ENCODE peak calls at places on chromosomes 11 and 22, in ten cellular contexts. One of them, this sample, is unnamed.

GRCh38 chr11:126352163-126352562 is 3.3 kb upstream of the ST3GAL4 start:
- DNase-seq in head of caudate nucleus: no peak
- DNase-seq in stimulated activated CD4-positive, alpha-beta T cell treated with anti-CD3 and anti-CD28 coated beads, Interleukin-4, amount 100 ng/mL, for 1 hour: no peak
- DNase-seq in A549: no peak
- DNase-seq in ecto neural progenitor cell: no peak
- DNase-seq in NCI-H345: no peak
- DNase-seq in tibial nerve: no peak
- DNase-seq in COLO829: no peak
- DNase-seq in NCI-H446: no peak
- DNase-seq in ureter: no peak
- DNase-seq in this sample: no peak

GRCh38 chr11:350723-351255 is 18.5 kb upstream of the B4GALNT4 start:
- DNase-seq in head of caudate nucleus: no peak
- DNase-seq in stimulated activated CD4-positive, alpha-beta T cell treated with anti-CD3 and anti-CD28 coated beads, Interleukin-4, amount 100 ng/mL, for 1 hour: no peak
- DNase-seq in A549: no peak
- DNase-seq in ecto neural progenitor cell: no peak
- DNase-seq in NCI-H345: no peak
- DNase-seq in tibial nerve: no peak
- DNase-seq in COLO829: no peak
- DNase-seq in NCI-H446: no peak
- DNase-seq in ureter: peak
- DNase-seq in this sample: no peak

GRCh38 chr22:39153220-39153860 is 860 bp upstream of the CBX7 start:
- DNase-seq in head of caudate nucleus: no peak
- DNase-seq in stimulated activated CD4-positive, alpha-beta T cell treated with anti-CD3 and anti-CD28 coated beads, Interleukin-4, amount 100 ng/mL, for 1 hour: no peak
- DNase-seq in A549: no peak
- DNase-seq in ecto neural progenitor cell: no peak
- DNase-seq in NCI-H345: no peak
- DNase-seq in tibial nerve: no peak
- DNase-seq in COLO829: no peak
- DNase-seq in NCI-H446: no peak
- DNase-seq in ureter: no peak
- DNase-seq in this sample: no peak

GRCh38 chr11:118084247-118084646 is 2.5 kb downstream of the SMIM35 start:
- DNase-seq in head of caudate nucleus: peak
- DNase-seq in stimulated activated CD4-positive, alpha-beta T cell treated with anti-CD3 and anti-CD28 coated beads, Interleukin-4, amount 100 ng/mL, for 1 hour: no peak
- DNase-seq in A549: no peak
- DNase-seq in ecto neural progenitor cell: no peak
- DNase-seq in NCI-H345: no peak
- DNase-seq in tibial nerve: no peak
- DNase-seq in COLO829: no peak
- DNase-seq in NCI-H446: no peak
- DNase-seq in ureter: no peak
- DNase-seq in this sample: no peak

GRCh38 chr11:74929431-74930363 is 19.2 kb downstream of the XRRA1 start:
- DNase-seq in head of caudate nucleus: peak
- DNase-seq in stimulated activated CD4-positive, alpha-beta T cell treated with anti-CD3 and anti-CD28 coated beads, Interleukin-4, amount 100 ng/mL, for 1 hour: peak
- DNase-seq in A549: peak
- DNase-seq in ecto neural progenitor cell: peak
- DNase-seq in NCI-H345: peak
- DNase-seq in tibial nerve: peak
- DNase-seq in COLO829: peak
- DNase-seq in NCI-H446: peak
- DNase-seq in ureter: peak
- DNase-seq in this sample: no peak

GRCh38 chr11:129608711-129609110 is 206.9 kb upstream of the TMEM45B start:
- DNase-seq in head of caudate nucleus: no peak
- DNase-seq in stimulated activated CD4-positive, alpha-beta T cell treated with anti-CD3 and anti-CD28 coated beads, Interleukin-4, amount 100 ng/mL, for 1 hour: no peak
- DNase-seq in A549: no peak
- DNase-seq in ecto neural progenitor cell: no peak
- DNase-seq in NCI-H345: no peak
- DNase-seq in tibial nerve: no peak
- DNase-seq in COLO829: no peak
- DNase-seq in NCI-H446: no peak
- DNase-seq in ureter: no peak
- DNase-seq in this sample: no peak

GRCh38 chr22:38012604-38013072 is 28.3 kb upstream of the SOX10 start:
- DNase-seq in head of caudate nucleus: no peak
- DNase-seq in stimulated activated CD4-positive, alpha-beta T cell treated with anti-CD3 and anti-CD28 coated beads, Interleukin-4, amount 100 ng/mL, for 1 hour: no peak
- DNase-seq in A549: no peak
- DNase-seq in ecto neural progenitor cell: no peak
- DNase-seq in NCI-H345: no peak
- DNase-seq in tibial nerve: no peak
- DNase-seq in COLO829: no peak
- DNase-seq in NCI-H446: no peak
- DNase-seq in ureter: no peak
- DNase-seq in this sample: no peak

GRCh38 chr11:33737362-33737821 is 1.2 kb upstream of the CD59 start:
- DNase-seq in head of caudate nucleus: no peak
- DNase-seq in stimulated activated CD4-positive, alpha-beta T cell treated with anti-CD3 and anti-CD28 coated beads, Interleukin-4, amount 100 ng/mL, for 1 hour: no peak
- DNase-seq in A549: no peak
- DNase-seq in ecto neural progenitor cell: no peak
- DNase-seq in NCI-H345: no peak
- DNase-seq in tibial nerve: no peak
- DNase-seq in COLO829: no peak
- DNase-seq in NCI-H446: no peak
- DNase-seq in ureter: no peak
- DNase-seq in this sample: no peak

GRCh38 chr11:116836648-116837023 is 786 bp downstream of the APOA1 start:
- DNase-seq in head of caudate nucleus: no peak
- DNase-seq in stimulated activated CD4-positive, alpha-beta T cell treated with anti-CD3 and anti-CD28 coated beads, Interleukin-4, amount 100 ng/mL, for 1 hour: no peak
- DNase-seq in A549: no peak
- DNase-seq in ecto neural progenitor cell: no peak
- DNase-seq in NCI-H345: no peak
- DNase-seq in tibial nerve: no peak
- DNase-seq in COLO829: no peak
- DNase-seq in NCI-H446: no peak
- DNase-seq in ureter: no peak
- DNase-seq in this sample: no peak

GRCh38 chr11:118275184-118275583 is 11.1 kb upstream of the MPZL2 start:
- DNase-seq in head of caudate nucleus: no peak
- DNase-seq in stimulated activated CD4-positive, alpha-beta T cell treated with anti-CD3 and anti-CD28 coated beads, Interleukin-4, amount 100 ng/mL, for 1 hour: no peak
- DNase-seq in A549: no peak
- DNase-seq in ecto neural progenitor cell: no peak
- DNase-seq in NCI-H345: no peak
- DNase-seq in tibial nerve: no peak
- DNase-seq in COLO829: no peak
- DNase-seq in NCI-H446: no peak
- DNase-seq in ureter: no peak
- DNase-seq in this sample: no peak

GRCh38 chr22:23772315-23773246 is at the start of gene MMP11:
- DNase-seq in head of caudate nucleus: no peak
- DNase-seq in stimulated activated CD4-positive, alpha-beta T cell treated with anti-CD3 and anti-CD28 coated beads, Interleukin-4, amount 100 ng/mL, for 1 hour: peak
- DNase-seq in A549: no peak
- DNase-seq in ecto neural progenitor cell: peak
- DNase-seq in NCI-H345: peak
- DNase-seq in tibial nerve: peak
- DNase-seq in COLO829: no peak
- DNase-seq in NCI-H446: peak
- DNase-seq in ureter: no peak
- DNase-seq in this sample: no peak

GRCh38 chr11:32333335-32333991 is 101.9 kb downstream of the WT1 start:
- DNase-seq in head of caudate nucleus: peak
- DNase-seq in stimulated activated CD4-positive, alpha-beta T cell treated with anti-CD3 and anti-CD28 coated beads, Interleukin-4, amount 100 ng/mL, for 1 hour: peak
- DNase-seq in A549: peak
- DNase-seq in ecto neural progenitor cell: peak
- DNase-seq in NCI-H345: no peak
- DNase-seq in tibial nerve: peak
- DNase-seq in COLO829: no peak
- DNase-seq in NCI-H446: no peak
- DNase-seq in ureter: peak
- DNase-seq in this sample: peak

GRCh38 chr11:35165416-35166368 is 26.7 kb downstream of the CD44 start:
- DNase-seq in head of caudate nucleus: no peak
- DNase-seq in stimulated activated CD4-positive, alpha-beta T cell treated with anti-CD3 and anti-CD28 coated beads, Interleukin-4, amount 100 ng/mL, for 1 hour: peak
- DNase-seq in A549: no peak
- DNase-seq in ecto neural progenitor cell: no peak
- DNase-seq in NCI-H345: no peak
- DNase-seq in tibial nerve: peak
- DNase-seq in COLO829: peak
- DNase-seq in NCI-H446: no peak
- DNase-seq in ureter: no peak
- DNase-seq in this sample: no peak

GRCh38 chr22:29700949-29701927 is 18.6 kb upstream of the CABP7 start:
- DNase-seq in head of caudate nucleus: no peak
- DNase-seq in stimulated activated CD4-positive, alpha-beta T cell treated with anti-CD3 and anti-CD28 coated beads, Interleukin-4, amount 100 ng/mL, for 1 hour: no peak
- DNase-seq in A549: peak
- DNase-seq in ecto neural progenitor cell: no peak
- DNase-seq in NCI-H345: peak
- DNase-seq in tibial nerve: no peak
- DNase-seq in COLO829: no peak
- DNase-seq in NCI-H446: peak
- DNase-seq in ureter: no peak
- DNase-seq in this sample: peak

GRCh38 chr22:48593551-48593950 is 1234.1 kb downstream of the BRD1 start:
- DNase-seq in head of caudate nucleus: no peak
- DNase-seq in stimulated activated CD4-positive, alpha-beta T cell treated with anti-CD3 and anti-CD28 coated beads, Interleukin-4, amount 100 ng/mL, for 1 hour: no peak
- DNase-seq in A549: no peak
- DNase-seq in ecto neural progenitor cell: no peak
- DNase-seq in NCI-H345: no peak
- DNase-seq in tibial nerve: no peak
- DNase-seq in COLO829: no peak
- DNase-seq in NCI-H446: no peak
- DNase-seq in ureter: no peak
- DNase-seq in this sample: no peak

GRCh38 chr22:17562906-17563870 is at the start of gene SLC25A18:
- DNase-seq in head of caudate nucleus: peak
- DNase-seq in stimulated activated CD4-positive, alpha-beta T cell treated with anti-CD3 and anti-CD28 coated beads, Interleukin-4, amount 100 ng/mL, for 1 hour: no peak
- DNase-seq in A549: no peak
- DNase-seq in ecto neural progenitor cell: no peak
- DNase-seq in NCI-H345: no peak
- DNase-seq in tibial nerve: peak
- DNase-seq in COLO829: no peak
- DNase-seq in NCI-H446: no peak
- DNase-seq in ureter: no peak
- DNase-seq in this sample: no peak